ENCODE peak calls at places on chromosomes 2 and 18, in four cellular contexts. One of them, this sample, is unnamed.

GRCh38 chr2:121196132-121196848 is 88.7 kb downstream of the TFCP2L1 start:
- DNase-seq in breast epithelium: peak
- DNase-seq in Panc1: no peak
- DNase-seq in vagina: no peak
- DNase-seq in this sample: no peak

GRCh38 chr2:85924522-85924921 is 35.7 kb upstream of the ST3GAL5 start:
- DNase-seq in breast epithelium: peak
- DNase-seq in Panc1: no peak
- DNase-seq in vagina: no peak
- DNase-seq in this sample: no peak

GRCh38 chr2:107448160-107448559 is 378.5 kb upstream of the RGPD4 start:
- DNase-seq in breast epithelium: no peak
- DNase-seq in Panc1: no peak
- DNase-seq in vagina: no peak
- DNase-seq in this sample: no peak

GRCh38 chr18:74996055-74996454 is 212.9 kb downstream of the PTGR3 start:
- DNase-seq in breast epithelium: no peak
- DNase-seq in Panc1: peak
- DNase-seq in vagina: no peak
- DNase-seq in this sample: no peak

GRCh38 chr2:160534249-160534648 is 40.6 kb upstream of the RBMS1 start:
- DNase-seq in breast epithelium: no peak
- DNase-seq in Panc1: no peak
- DNase-seq in vagina: no peak
- DNase-seq in this sample: no peak

GRCh38 chr2:108978709-108979111 is 10.3 kb downstream of the EDAR start:
- DNase-seq in breast epithelium: no peak
- DNase-seq in Panc1: no peak
- DNase-seq in vagina: no peak
- DNase-seq in this sample: no peak

GRCh38 chr18:22563098-22563707 is 145.5 kb upstream of the CTAGE1 start:
- DNase-seq in breast epithelium: peak
- DNase-seq in Panc1: peak
- DNase-seq in vagina: no peak
- DNase-seq in this sample: no peak

GRCh38 chr2:191892391-191892790 is 45.5 kb upstream of the CAVIN2 start:
- DNase-seq in breast epithelium: no peak
- DNase-seq in Panc1: no peak
- DNase-seq in vagina: no peak
- DNase-seq in this sample: no peak

GRCh38 chr2:165837122-165837521 is 43.1 kb upstream of the GALNT3 start:
- DNase-seq in breast epithelium: no peak
- DNase-seq in Panc1: no peak
- DNase-seq in vagina: no peak
- DNase-seq in this sample: no peak

GRCh38 chr2:132424526-132425121 is 8.0 kb downstream of the GPR39 start:
- DNase-seq in breast epithelium: no peak
- DNase-seq in Panc1: no peak
- DNase-seq in vagina: peak
- DNase-seq in this sample: no peak

GRCh38 chr18:45104071-45104440 is 423.4 kb downstream of the SETBP1 start:
- DNase-seq in breast epithelium: no peak
- DNase-seq in Panc1: no peak
- DNase-seq in vagina: no peak
- DNase-seq in this sample: no peak

GRCh38 chr2:67453365-67453764 is 56.2 kb downstream of the ETAA1 start:
- DNase-seq in breast epithelium: no peak
- DNase-seq in Panc1: no peak
- DNase-seq in vagina: no peak
- DNase-seq in this sample: no peak

GRCh38 chr2:75790790-75791467 is 80.2 kb upstream of the GCFC2 start:
- DNase-seq in breast epithelium: no peak
- DNase-seq in Panc1: no peak
- DNase-seq in vagina: no peak
- DNase-seq in this sample: no peak

GRCh38 chr18:60249388-60249787 is 123.2 kb downstream of the MC4R start:
- DNase-seq in breast epithelium: no peak
- DNase-seq in Panc1: no peak
- DNase-seq in vagina: no peak
- DNase-seq in this sample: no peak

GRCh38 chr2:37080674-37081073 is 3.5 kb downstream of the HEATR5B start:
- DNase-seq in breast epithelium: no peak
- DNase-seq in Panc1: no peak
- DNase-seq in vagina: no peak
- DNase-seq in this sample: no peak

GRCh38 chr2:219687882-219688559 is 60.6 kb downstream of the SLC4A3 start:
- DNase-seq in breast epithelium: no peak
- DNase-seq in Panc1: no peak
- DNase-seq in vagina: no peak
- DNase-seq in this sample: no peak

GRCh38 chr2:188813315-188813714 is 160.9 kb upstream of the COL3A1 start:
- DNase-seq in breast epithelium: no peak
- DNase-seq in Panc1: no peak
- DNase-seq in vagina: no peak
- DNase-seq in this sample: no peak

GRCh38 chr2:221571391-221572179 is 519 bp downstream of the EPHA4 start:
- DNase-seq in breast epithelium: no peak
- DNase-seq in Panc1: no peak
- DNase-seq in vagina: no peak
- DNase-seq in this sample: no peak

GRCh38 chr2:38279201-38279600 is 97.9 kb downstream of the ATL2 start:
- DNase-seq in breast epithelium: no peak
- DNase-seq in Panc1: no peak
- DNase-seq in vagina: no peak
- DNase-seq in this sample: no peak

GRCh38 chr2:27720004-27720551 is 51.4 kb upstream of the MRPL33 start:
- DNase-seq in breast epithelium: no peak
- DNase-seq in Panc1: peak
- DNase-seq in vagina: no peak
- DNase-seq in this sample: peak

GRCh38 chr2:148906136-148906535 is 31.1 kb downstream of the KIF5C start:
- DNase-seq in breast epithelium: no peak
- DNase-seq in Panc1: no peak
- DNase-seq in vagina: no peak
- DNase-seq in this sample: no peak

GRCh38 chr2:16561676-16562075 is 104.0 kb downstream of the CYRIA start:
- DNase-seq in breast epithelium: no peak
- DNase-seq in Panc1: no peak
- DNase-seq in vagina: no peak
- DNase-seq in this sample: no peak

GRCh38 chr2:219627105-219628100 is at the start of gene SLC4A3:
- DNase-seq in breast epithelium: no peak
- DNase-seq in Panc1: no peak
- DNase-seq in vagina: no peak
- DNase-seq in this sample: no peak

GRCh38 chr18:59834267-59834666 is 65.5 kb upstream of the PMAIP1 start:
- DNase-seq in breast epithelium: no peak
- DNase-seq in Panc1: no peak
- DNase-seq in vagina: no peak
- DNase-seq in this sample: no peak

GRCh38 chr2:120480346-120480902 is 134.5 kb downstream of the INHBB start:
- DNase-seq in breast epithelium: no peak
- DNase-seq in Panc1: no peak
- DNase-seq in vagina: no peak
- DNase-seq in this sample: no peak

GRCh38 chr2:214465386-214466146 is 54.7 kb downstream of the VWC2L start:
- DNase-seq in breast epithelium: no peak
- DNase-seq in Panc1: no peak
- DNase-seq in vagina: no peak
- DNase-seq in this sample: no peak

GRCh38 chr2:130337735-130338325 is 4.9 kb upstream of the IMP4 start:
- DNase-seq in breast epithelium: no peak
- DNase-seq in Panc1: no peak
- DNase-seq in vagina: no peak
- DNase-seq in this sample: no peak
- H3K4me3 ChIP-seq in breast epithelium: no peak
- H3K4me3 ChIP-seq in Panc1: peak
- H3K4me3 ChIP-seq in vagina: no peak
- H3K4me3 ChIP-seq in this sample: peak

GRCh38 chr2:11669454-11670291 is at the start of gene NTSR2:
- DNase-seq in breast epithelium: no peak
- DNase-seq in Panc1: no peak
- DNase-seq in vagina: no peak
- DNase-seq in this sample: no peak
- H3K4me3 ChIP-seq in breast epithelium: no peak
- H3K4me3 ChIP-seq in Panc1: peak
- H3K4me3 ChIP-seq in vagina: no peak
- H3K4me3 ChIP-seq in this sample: peak

DNA sequence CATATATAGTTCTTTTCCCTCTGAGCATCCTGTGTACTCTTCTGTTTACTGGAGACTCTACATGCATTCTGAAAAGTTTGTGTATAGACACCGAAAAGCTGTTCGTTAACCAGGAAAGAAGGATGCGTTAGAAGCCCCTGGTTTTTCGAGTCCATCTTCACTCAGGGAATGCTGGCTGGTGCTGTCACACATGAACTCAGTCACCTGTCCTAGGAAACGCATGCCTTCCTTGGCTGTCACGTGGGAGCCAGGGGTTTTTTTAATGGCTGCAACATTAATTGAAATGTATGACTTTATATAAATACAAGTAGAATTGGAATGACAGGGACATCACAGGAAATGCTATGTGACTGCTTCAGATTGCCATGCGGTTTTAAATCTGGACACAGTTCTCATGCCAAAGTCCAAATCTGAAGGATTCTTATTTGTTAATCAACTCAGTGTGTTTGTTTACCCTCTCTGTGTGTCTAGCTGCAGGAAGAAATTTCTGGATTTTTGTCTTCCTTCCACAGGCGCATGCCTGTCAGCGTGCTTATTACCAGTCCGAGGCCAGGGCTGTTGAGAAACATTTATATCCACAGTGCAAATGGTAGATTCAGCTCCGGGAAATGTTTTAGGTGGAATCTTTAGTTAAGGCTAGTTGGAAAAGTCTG is 2.6 kb downstream of the RAMP1 start:
- DNase-seq in breast epithelium: no peak
- DNase-seq in Panc1: no peak
- DNase-seq in vagina: no peak
- DNase-seq in this sample: no peak
- H3K4me3 ChIP-seq in breast epithelium: no peak
- H3K4me3 ChIP-seq in Panc1: no peak
- H3K4me3 ChIP-seq in vagina: no peak
- H3K4me3 ChIP-seq in this sample: peak

DNA sequence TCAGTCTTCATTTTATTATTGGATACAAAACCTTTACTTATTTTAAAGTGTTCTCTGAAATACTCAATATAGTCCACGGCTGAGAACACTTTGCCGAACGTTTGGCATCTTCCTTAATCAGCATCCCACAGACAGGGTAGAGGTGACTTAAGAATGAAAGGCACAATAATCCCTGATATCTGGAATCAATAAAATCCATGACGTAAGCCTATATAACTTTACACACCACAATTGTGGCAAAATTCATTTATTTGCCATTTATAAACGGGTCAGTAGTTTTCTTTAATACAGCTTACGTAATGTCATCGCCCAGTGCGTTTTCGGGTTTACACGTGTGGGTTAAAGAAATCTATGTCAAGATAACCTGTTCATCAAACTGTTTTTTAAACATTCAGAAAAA is 1.3 kb downstream of the MGAT4A start:
- DNase-seq in breast epithelium: no peak
- DNase-seq in Panc1: no peak
- DNase-seq in vagina: no peak
- DNase-seq in this sample: no peak
- H3K4me3 ChIP-seq in breast epithelium: peak
- H3K4me3 ChIP-seq in Panc1: peak
- H3K4me3 ChIP-seq in vagina: peak
- H3K4me3 ChIP-seq in this sample: peak